ENCODE peak calls at places on chromosomes 6 and 20, in four cellular contexts. D, W, U and A are unnamed samples.

GRCh38 chr6:102520981-102521380 is 1127.5 kb downstream of the GRIK2 start:
- DNase-seq in D (no peak), W (no peak), U (no peak), A (peak)

GRCh38 chr20:64110411-64111068 is 3.2 kb upstream of the NPBWR2 start:
- DNase-seq in D (no peak), W (no peak), U (no peak), A (no peak)

GRCh38 chr20:10133532-10133931 is 85.1 kb upstream of the SNAP25 start:
- DNase-seq in D (no peak), W (no peak), U (no peak), A (no peak)

GRCh38 chr6:142313284-142313683 is 11.5 kb downstream of the ADGRG6 start:
- DNase-seq in D (no peak), W (no peak), U (no peak), A (no peak)

GRCh38 chr6:113997106-113997505 is 26.2 kb upstream of the HDAC2 start:
- DNase-seq in D (no peak), W (no peak), U (peak), A (no peak)

GRCh38 chr6:21595951-21596378 is 2.4 kb downstream of the SOX4 start:
- DNase-seq in D (peak), W (no peak), U (no peak), A (no peak)

GRCh38 chr6:97394160-97394748 is 111.2 kb upstream of the MMS22L start:
- DNase-seq in D (peak), W (peak), U (peak), A (peak)

GRCh38 chr6:127952831-127953230 is 52.0 kb upstream of the THEMIS start:
- DNase-seq in D (no peak), W (no peak), U (no peak), A (peak)

GRCh38 chr20:32474009-32474716 is 111.0 kb downstream of the NOL4L start:
- DNase-seq in D (no peak), W (no peak), U (no peak), A (no peak)

GRCh38 chr6:80605165-80605989 is 498.9 kb downstream of the BCKDHB start:
- DNase-seq in D (peak), W (peak), U (peak), A (peak)

GRCh38 chr20:53077373-53078205 is 105.4 kb downstream of the TSHZ2 start:
- DNase-seq in D (no peak), W (no peak), U (peak), A (no peak)

GRCh38 chr6:164216839-164217238 is 802.3 kb downstream of the QKI start:
- DNase-seq in D (no peak), W (no peak), U (no peak), A (no peak)

GRCh38 chr20:38004416-38004815 is 28.8 kb downstream of the TTI1 start:
- DNase-seq in D (no peak), W (no peak), U (no peak), A (no peak)

GRCh38 chr20:62575976-62576722 is 66.2 kb upstream of the SLCO4A1 start:
- DNase-seq in D (no peak), W (no peak), U (no peak), A (no peak)

GRCh38 chr6:13044896-13045295 is 283.4 kb downstream of the TBC1D7 start:
- DNase-seq in D (no peak), W (no peak), U (no peak), A (no peak)

GRCh38 chr20:37986873-37987601 is 46.2 kb downstream of the TTI1 start:
- DNase-seq in D (no peak), W (peak), U (peak), A (no peak)

GRCh38 chr6:3455490-3456394 is 1.1 kb downstream of the SLC22A23 start:
- DNase-seq in D (peak), W (no peak), U (no peak), A (no peak)

GRCh38 chr6:130298258-130298657 is 67.6 kb upstream of the TMEM200A start:
- DNase-seq in D (no peak), W (no peak), U (no peak), A (no peak)

GRCh38 chr6:65908065-65908464 is 201.0 kb upstream of the EYS start:
- DNase-seq in D (no peak), W (no peak), U (no peak), A (no peak)

GRCh38 chr20:53364617-53365016 is 229.0 kb downstream of the ZNF217 start:
- DNase-seq in D (no peak), W (no peak), U (no peak), A (peak)

GRCh38 chr6:18155273-18155863 is at the start of gene KDM1B:
- DNase-seq in D (peak), W (peak), U (peak), A (peak)

GRCh38 chr6:158488065-158488464 is 71.8 kb upstream of the TMEM181 start:
- DNase-seq in D (no peak), W (no peak), U (peak), A (no peak)

GRCh38 chr20:3374296-3374695 is 33.2 kb downstream of the DNAAF9 start:
- DNase-seq in D (no peak), W (no peak), U (no peak), A (no peak)

GRCh38 chr20:14333734-14334133 is 3.7 kb downstream of the FLRT3 start:
- DNase-seq in D (no peak), W (no peak), U (no peak), A (no peak)

GRCh38 chr6:9984607-9985006 is 430.3 kb downstream of the TFAP2A start:
- DNase-seq in D (no peak), W (no peak), U (no peak), A (no peak)

GRCh38 chr6:159715168-159715567 is 12.1 kb upstream of the WTAP start:
- DNase-seq in D (no peak), W (no peak), U (no peak), A (no peak)

GRCh38 chr6:161163466-161164181 is 110.2 kb downstream of the AGPAT4 start:
- DNase-seq in D (no peak), W (no peak), U (no peak), A (no peak)

GRCh38 chr6:46652232-46652602 is 401 bp downstream of the CYP39A1 start:
- DNase-seq in D (no peak), W (no peak), U (peak), A (no peak)

GRCh38 chr6:168372871-168373270 is 53.3 kb upstream of the DACT2 start:
- DNase-seq in D (no peak), W (no peak), U (no peak), A (no peak)

GRCh38 chr6:15400572-15401004 is 154.7 kb downstream of the JARID2 start:
- DNase-seq in D (no peak), W (peak), U (peak), A (no peak)

GRCh38 chr20:51497542-51498467 is 44.7 kb downstream of the NFATC2 start:
- DNase-seq in D (peak), W (no peak), U (no peak), A (no peak)

GRCh38 chr6:107668826-107669474 is 155.2 kb downstream of the SCML4 start:
- DNase-seq in D (peak), W (no peak), U (no peak), A (peak)

GRCh38 chr6:6057442-6058053 is 50.8 kb upstream of the NRN1 start:
- DNase-seq in D (peak), W (no peak), U (peak), A (peak)

GRCh38 chr6:25056130-25056529 is 120.4 kb upstream of the RIPOR2 start:
- DNase-seq in D (peak), W (no peak), U (no peak), A (no peak)